ENCODE peak calls at places on chromosomes 13 and 19, in four cellular contexts. A is AG04450, T is psoas muscle, P is A549. F is an unnamed sample.

GRCh38 chr13:29993716-29994488 is 143.5 kb upstream of the UBL3 start:
- DNase-seq in A (peak), T (no peak), P (no peak), F (no peak)

GRCh38 chr13:106061781-106062180 is 473.7 kb downstream of the EFNB2 start:
- DNase-seq in A (no peak), T (no peak), P (no peak), F (no peak)

GRCh38 chr13:112708560-112709240 is 18.9 kb downstream of the ATP11A start:
- DNase-seq in A (no peak), T (no peak), P (no peak), F (no peak)

GRCh38 chr13:27182844-27183497 is 11.4 kb upstream of the USP12 start:
- DNase-seq in A (no peak), T (peak), P (peak), F (no peak)

GRCh38 chr13:47085346-47085745 is 188.5 kb upstream of the HTR2A start:
- DNase-seq in A (no peak), T (no peak), P (no peak), F (no peak)

GRCh38 chr19:38252935-38253691 is 3.1 kb downstream of the PPP1R14A start:
- DNase-seq in A (no peak), T (no peak), P (no peak), F (no peak)

GRCh38 chr19:8393871-8394250 is 3.7 kb downstream of the RAB11B start:
- DNase-seq in A (no peak), T (no peak), P (no peak), F (no peak)

GRCh38 chr19:43306097-43306496 is 36.8 kb upstream of the PSG9 start:
- DNase-seq in A (no peak), T (no peak), P (no peak), F (no peak)

GRCh38 chr13:69199664-69200063 is 908.0 kb upstream of the ATXN8OS start:
- DNase-seq in A (no peak), T (no peak), P (no peak), F (no peak)

GRCh38 chr13:32956595-32956933 is 59.7 kb upstream of the KL start:
- DNase-seq in A (no peak), T (no peak), P (no peak), F (no peak)

GRCh38 chr19:29923653-29924052 is 18.4 kb upstream of the URI1 start:
- DNase-seq in A (no peak), T (no peak), P (no peak), F (no peak)

GRCh38 chr13:33494596-33495214 is 209.2 kb upstream of the STARD13 start:
- DNase-seq in A (peak), T (no peak), P (no peak), F (no peak)

GRCh38 chr19:56355517-56355916 is 37.8 kb downstream of the ZNF582 start:
- DNase-seq in A (no peak), T (no peak), P (no peak), F (no peak)

GRCh38 chr13:98334620-98335205 is 157.6 kb upstream of the RNF113B start:
- DNase-seq in A (no peak), T (no peak), P (no peak), F (no peak)

GRCh38 chr13:44012910-44013309 is 133.2 kb downstream of the LACC1 start:
- DNase-seq in A (no peak), T (no peak), P (no peak), F (no peak)

GRCh38 chr13:114110091-114110829 is 22.2 kb downstream of the RASA3 start:
- DNase-seq in A (no peak), T (peak), P (no peak), F (peak)
- TF ChIP-seq CTCF in A (no peak), T (no peak), P (no peak), F (no peak)

DNA sequence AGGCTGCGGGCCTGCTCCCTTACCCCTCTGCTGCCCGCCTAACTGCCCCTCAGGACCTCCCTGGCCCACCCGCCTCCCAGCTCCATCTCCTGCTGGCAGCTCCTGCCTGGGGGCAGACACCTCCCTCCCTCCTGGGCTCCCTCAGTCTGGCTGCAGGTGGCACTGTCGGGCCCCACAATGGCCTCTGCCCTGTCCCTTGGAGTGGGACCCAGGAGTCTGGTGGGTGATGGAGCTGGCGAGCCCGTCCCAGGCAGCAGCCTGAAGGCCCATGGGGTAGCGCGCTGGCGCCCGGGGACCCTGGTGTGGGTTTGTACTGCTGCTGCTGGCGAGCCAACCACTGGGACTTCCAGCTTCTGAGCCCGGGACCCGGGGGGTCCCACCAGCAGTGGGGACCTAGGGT is 83.6 kb downstream of the KDM4B start:
- DNase-seq in A (no peak), T (no peak), P (no peak), F (no peak)
- TF ChIP-seq CTCF in A (no peak), T (no peak), P (peak), F (no peak)

DNA sequence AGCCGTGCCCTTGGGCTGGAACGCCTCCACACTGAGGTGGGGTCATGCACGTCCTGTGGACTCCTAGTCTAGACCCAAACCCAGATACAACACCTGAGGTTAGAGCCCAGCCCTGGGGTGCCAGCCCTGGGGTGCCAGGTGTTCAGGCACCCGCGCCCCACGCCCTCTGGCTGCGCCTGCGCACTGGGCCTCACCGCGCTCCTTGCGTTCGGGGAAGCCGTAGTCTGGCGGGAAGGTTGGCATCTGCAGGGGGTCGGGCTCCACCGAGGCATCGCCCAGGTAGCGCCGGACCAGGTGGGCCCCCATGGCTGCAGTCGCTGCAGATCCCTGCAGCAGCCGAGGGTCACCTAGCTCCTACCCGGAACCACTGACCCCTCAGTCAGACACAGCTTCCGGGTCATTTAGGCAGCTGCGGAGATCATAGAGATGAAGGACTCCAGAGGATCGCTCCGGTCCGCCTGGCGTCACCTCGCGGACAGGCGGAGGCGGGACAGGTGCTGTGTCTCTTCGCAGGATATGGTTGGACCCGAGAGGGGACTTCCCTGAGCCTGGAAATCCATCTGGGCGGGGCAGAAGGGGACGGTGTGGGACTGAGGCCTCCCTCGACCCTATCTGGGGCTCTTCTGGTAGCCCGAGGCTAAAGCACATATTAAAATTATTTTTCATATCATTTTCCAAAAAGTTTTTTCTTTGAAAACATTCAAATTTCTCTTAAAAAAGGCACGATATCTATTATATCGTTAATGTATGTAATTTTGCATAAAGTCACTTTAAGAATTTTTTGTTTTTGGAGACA is at the start of gene NDUFB7:
- DNase-seq in A (peak), T (peak), P (peak), F (peak)
- TF ChIP-seq CTCF in A (peak), T (peak), P (peak), F (peak)

GRCh38 chr13:24512208-24513068 is at the start of gene PARP4:
- DNase-seq in A (peak), T (peak), P (peak), F (peak)
- TF ChIP-seq CTCF in A (no peak), T (no peak), P (no peak), F (no peak)

DNA sequence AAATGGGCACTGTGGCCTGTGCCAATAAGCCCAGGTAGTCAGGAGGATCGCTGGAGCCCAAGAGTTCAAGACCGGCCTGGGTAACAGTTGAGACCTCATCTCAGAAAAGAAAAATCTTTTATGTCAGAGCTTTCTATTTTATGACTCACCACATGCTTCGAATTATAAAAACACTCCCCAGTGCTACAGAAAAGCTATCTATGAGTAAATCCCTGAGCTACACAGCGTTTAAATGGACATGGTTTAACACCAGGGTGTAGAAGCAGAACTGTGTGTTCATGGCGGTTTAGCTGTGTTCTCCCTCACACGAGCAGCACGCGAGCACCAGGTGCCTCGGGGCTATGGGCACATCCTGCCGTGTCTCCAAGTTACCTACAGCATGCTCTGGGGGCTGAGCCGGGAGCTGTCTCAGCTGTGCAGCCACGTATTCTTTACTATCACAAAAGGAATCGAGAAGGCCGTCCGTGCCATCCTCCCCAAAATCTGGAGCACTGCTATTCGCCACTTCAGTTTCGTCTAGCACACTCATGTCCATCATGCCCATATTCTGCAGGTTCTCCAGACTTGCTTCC is 6.7 kb downstream of the SAFB2 start:
- DNase-seq in A (no peak), T (no peak), P (no peak), F (no peak)
- TF ChIP-seq CTCF in A (no peak), T (no peak), P (no peak), F (no peak)

GRCh38 chr19:10550336-10550735 is 6.6 kb downstream of the ATG4D start:
- DNase-seq in A (no peak), T (no peak), P (no peak), F (no peak)

GRCh38 chr19:10552596-10553053 is 8.9 kb downstream of the ATG4D start:
- DNase-seq in A (no peak), T (no peak), P (peak), F (no peak)

GRCh38 chr19:10553087-10553667 is 9.5 kb downstream of the ATG4D start:
- DNase-seq in A (no peak), T (no peak), P (no peak), F (no peak)

GRCh38 chr19:10549733-10550132 is 6.0 kb downstream of the ATG4D start:
- DNase-seq in A (no peak), T (no peak), P (no peak), F (no peak)

DNA sequence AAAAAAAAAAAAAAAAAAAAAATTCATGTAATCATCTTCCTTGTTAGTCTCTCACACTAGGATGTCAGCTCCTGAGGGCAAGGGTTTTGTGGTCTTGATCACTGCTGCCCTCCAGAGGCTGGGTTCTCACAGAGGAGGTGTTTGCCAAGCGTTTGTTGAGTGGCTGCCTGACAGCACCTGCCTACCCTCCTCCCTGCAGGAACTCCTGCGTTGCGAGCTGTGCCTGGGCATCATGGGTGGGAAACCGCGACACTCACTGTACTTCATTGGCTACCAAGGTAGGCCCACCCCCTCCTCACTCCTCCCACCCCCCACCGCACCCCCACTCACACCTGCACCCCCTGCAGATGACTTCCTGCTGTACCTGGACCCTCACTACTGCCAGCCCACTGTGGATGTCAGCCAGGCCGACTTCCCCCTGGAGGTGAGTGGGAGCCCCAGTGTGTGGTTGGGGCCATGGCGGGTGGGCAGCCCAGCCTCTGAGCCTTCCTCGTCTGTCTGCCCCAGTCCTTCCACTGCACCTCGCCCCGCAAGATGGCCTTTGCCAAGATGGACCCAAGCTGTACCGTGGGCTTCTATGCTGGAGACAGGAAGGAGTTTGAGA is 8.1 kb downstream of the ATG4D start:
- DNase-seq in A (no peak), T (no peak), P (no peak), F (peak)
- TF ChIP-seq CTCF in A (peak), T (no peak), P (no peak), F (no peak)

DNA sequence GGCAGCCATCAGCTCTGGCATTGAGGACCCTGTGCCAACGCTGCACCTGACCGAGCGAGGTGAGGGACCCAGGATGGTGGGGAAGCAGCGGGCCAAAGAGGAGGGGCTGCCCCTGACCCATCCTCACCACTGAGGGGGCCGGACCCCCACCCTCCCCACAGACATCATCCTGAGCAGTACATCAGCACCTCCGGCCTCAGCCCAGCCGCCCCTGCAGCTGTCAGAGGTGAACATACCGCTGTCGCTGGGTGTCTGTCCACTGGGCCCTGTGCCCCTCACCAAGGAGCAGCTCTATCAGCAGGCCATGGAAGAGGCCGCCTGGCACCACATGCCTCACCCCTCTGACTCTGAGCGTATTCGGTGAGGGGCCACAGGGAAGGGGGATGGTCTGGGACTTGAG is 7.3 kb downstream of the LENG1 start:
- DNase-seq in A (no peak), T (no peak), P (no peak), F (no peak)
- TF ChIP-seq CTCF in A (no peak), T (no peak), P (no peak), F (no peak)